ENCODE peak calls at places on chromosome 13, in nine cellular contexts. One of them, this sample, is unnamed.

GRCh38 chr13:44132710-44133109 is 240.9 kb upstream of the SERP2 start:
- DNase-seq in T-helper 9 cell: no peak
- DNase-seq in Caco-2: no peak
- DNase-seq in NCI-H1694: no peak
- DNase-seq in activated CD4-positive, alpha-beta T cell treated with anti-CD3 and anti-CD28 coated beads, Interleukin-2, amount 50 U/mL, for 48 hours: no peak
- DNase-seq in neural progenitor cell: no peak
- DNase-seq in fibroblast of lung: peak
- DNase-seq in Calu3: peak
- DNase-seq in erythroblast: no peak
- DNase-seq in this sample: peak

GRCh38 chr13:100627142-100627541 is 38.6 kb upstream of the GGACT start:
- DNase-seq in T-helper 9 cell: no peak
- DNase-seq in Caco-2: no peak
- DNase-seq in NCI-H1694: no peak
- DNase-seq in activated CD4-positive, alpha-beta T cell treated with anti-CD3 and anti-CD28 coated beads, Interleukin-2, amount 50 U/mL, for 48 hours: no peak
- DNase-seq in neural progenitor cell: no peak
- DNase-seq in fibroblast of lung: no peak
- DNase-seq in Calu3: no peak
- DNase-seq in erythroblast: no peak
- DNase-seq in this sample: no peak

GRCh38 chr13:94056362-94056990 is 423.0 kb downstream of the DCT start:
- DNase-seq in T-helper 9 cell: no peak
- DNase-seq in Caco-2: no peak
- DNase-seq in NCI-H1694: no peak
- DNase-seq in activated CD4-positive, alpha-beta T cell treated with anti-CD3 and anti-CD28 coated beads, Interleukin-2, amount 50 U/mL, for 48 hours: no peak
- DNase-seq in neural progenitor cell: no peak
- DNase-seq in fibroblast of lung: peak
- DNase-seq in Calu3: no peak
- DNase-seq in erythroblast: no peak
- DNase-seq in this sample: no peak

GRCh38 chr13:21668665-21669599 is 1.9 kb upstream of the FGF9 start:
- DNase-seq in T-helper 9 cell: peak
- DNase-seq in Caco-2: no peak
- DNase-seq in NCI-H1694: no peak
- DNase-seq in activated CD4-positive, alpha-beta T cell treated with anti-CD3 and anti-CD28 coated beads, Interleukin-2, amount 50 U/mL, for 48 hours: no peak
- DNase-seq in neural progenitor cell: peak
- DNase-seq in fibroblast of lung: peak
- DNase-seq in Calu3: no peak
- DNase-seq in erythroblast: no peak
- DNase-seq in this sample: no peak

GRCh38 chr13:91719033-91719432 is 320.6 kb downstream of the GPC5 start:
- DNase-seq in T-helper 9 cell: no peak
- DNase-seq in Caco-2: no peak
- DNase-seq in NCI-H1694: no peak
- DNase-seq in activated CD4-positive, alpha-beta T cell treated with anti-CD3 and anti-CD28 coated beads, Interleukin-2, amount 50 U/mL, for 48 hours: no peak
- DNase-seq in neural progenitor cell: no peak
- DNase-seq in fibroblast of lung: peak
- DNase-seq in Calu3: no peak
- DNase-seq in erythroblast: no peak
- DNase-seq in this sample: no peak

GRCh38 chr13:113907637-113908617 is 44.1 kb upstream of the GAS6 start:
- DNase-seq in T-helper 9 cell: no peak
- DNase-seq in Caco-2: peak
- DNase-seq in NCI-H1694: peak
- DNase-seq in activated CD4-positive, alpha-beta T cell treated with anti-CD3 and anti-CD28 coated beads, Interleukin-2, amount 50 U/mL, for 48 hours: no peak
- DNase-seq in neural progenitor cell: no peak
- DNase-seq in fibroblast of lung: peak
- DNase-seq in Calu3: no peak
- DNase-seq in erythroblast: no peak
- DNase-seq in this sample: no peak

GRCh38 chr13:20231839-20232555 is at the start of gene GJB6:
- DNase-seq in T-helper 9 cell: no peak
- DNase-seq in Caco-2: no peak
- DNase-seq in NCI-H1694: no peak
- DNase-seq in activated CD4-positive, alpha-beta T cell treated with anti-CD3 and anti-CD28 coated beads, Interleukin-2, amount 50 U/mL, for 48 hours: peak
- DNase-seq in neural progenitor cell: peak
- DNase-seq in fibroblast of lung: no peak
- DNase-seq in Calu3: peak
- DNase-seq in erythroblast: no peak
- DNase-seq in this sample: no peak

GRCh38 chr13:39159393-39159792 is 121.1 kb downstream of the NHLRC3 start:
- DNase-seq in T-helper 9 cell: no peak
- DNase-seq in Caco-2: no peak
- DNase-seq in NCI-H1694: no peak
- DNase-seq in activated CD4-positive, alpha-beta T cell treated with anti-CD3 and anti-CD28 coated beads, Interleukin-2, amount 50 U/mL, for 48 hours: no peak
- DNase-seq in neural progenitor cell: no peak
- DNase-seq in fibroblast of lung: no peak
- DNase-seq in Calu3: no peak
- DNase-seq in erythroblast: no peak
- DNase-seq in this sample: no peak

GRCh38 chr13:30713133-30713532 is 22.2 kb upstream of the ALOX5AP start:
- DNase-seq in T-helper 9 cell: no peak
- DNase-seq in Caco-2: no peak
- DNase-seq in NCI-H1694: no peak
- DNase-seq in activated CD4-positive, alpha-beta T cell treated with anti-CD3 and anti-CD28 coated beads, Interleukin-2, amount 50 U/mL, for 48 hours: no peak
- DNase-seq in neural progenitor cell: no peak
- DNase-seq in fibroblast of lung: no peak
- DNase-seq in Calu3: peak
- DNase-seq in erythroblast: no peak
- DNase-seq in this sample: peak

GRCh38 chr13:37037231-37037630 is 22.3 kb downstream of the SUPT20H start:
- DNase-seq in T-helper 9 cell: no peak
- DNase-seq in Caco-2: no peak
- DNase-seq in NCI-H1694: no peak
- DNase-seq in activated CD4-positive, alpha-beta T cell treated with anti-CD3 and anti-CD28 coated beads, Interleukin-2, amount 50 U/mL, for 48 hours: no peak
- DNase-seq in neural progenitor cell: no peak
- DNase-seq in fibroblast of lung: no peak
- DNase-seq in Calu3: no peak
- DNase-seq in erythroblast: no peak
- DNase-seq in this sample: no peak

GRCh38 chr13:49419292-49419691 is 24.6 kb downstream of the CAB39L start:
- DNase-seq in T-helper 9 cell: no peak
- DNase-seq in Caco-2: no peak
- DNase-seq in NCI-H1694: no peak
- DNase-seq in activated CD4-positive, alpha-beta T cell treated with anti-CD3 and anti-CD28 coated beads, Interleukin-2, amount 50 U/mL, for 48 hours: no peak
- DNase-seq in neural progenitor cell: no peak
- DNase-seq in fibroblast of lung: peak
- DNase-seq in Calu3: no peak
- DNase-seq in erythroblast: no peak
- DNase-seq in this sample: no peak

GRCh38 chr13:110485604-110486003 is 75.9 kb downstream of the RAB20 start:
- DNase-seq in T-helper 9 cell: no peak
- DNase-seq in Caco-2: peak
- DNase-seq in NCI-H1694: no peak
- DNase-seq in activated CD4-positive, alpha-beta T cell treated with anti-CD3 and anti-CD28 coated beads, Interleukin-2, amount 50 U/mL, for 48 hours: no peak
- DNase-seq in neural progenitor cell: peak
- DNase-seq in fibroblast of lung: peak
- DNase-seq in Calu3: no peak
- DNase-seq in erythroblast: no peak
- DNase-seq in this sample: peak

This sample was measured in RCC 7860.